ENCODE peak calls at places on chromosomes 4 and X, in five cellular contexts. Z, G, X, Y and H are unnamed samples.

GRCh38 chr4:80197132-80197573 is at the start of gene PRDM8:
- DNase-seq in Z (no peak), G (no peak), X (peak; percentile 41), Y (no peak), H (no peak)

GRCh38 chrX:118228041-118228440 is 111.4 kb upstream of the KLHL13 start:
- DNase-seq in Z (no peak), G (no peak), X (no peak), Y (no peak), H (no peak)

GRCh38 chrX:21524008-21524407 is 134.1 kb downstream of the KLHL34 start:
- DNase-seq in Z (no peak), G (no peak), X (no peak), Y (no peak), H (no peak)

GRCh38 chrX:68912113-68912980 is 83.5 kb downstream of the EFNB1 start:
- DNase-seq in Z (no peak), G (no peak), X (no peak), Y (no peak), H (no peak)

GRCh38 chr4:126708716-126709115 is 924.0 kb upstream of the INTU start:
- DNase-seq in Z (no peak), G (no peak), X (no peak), Y (no peak), H (no peak)

GRCh38 chr4:20412072-20412471 is 160.4 kb downstream of the SLIT2 start:
- DNase-seq in Z (no peak), G (no peak), X (no peak), Y (no peak), H (no peak)

GRCh38 chrX:71228063-71228642 is 5.1 kb downstream of the GJB1 start:
- DNase-seq in Z (no peak), G (no peak), X (no peak), Y (no peak), H (no peak)

GRCh38 chr4:7187297-7187592 is 5.1 kb upstream of the SORCS2 start:
- DNase-seq in Z (no peak), G (no peak), X (no peak), Y (no peak), H (no peak)

GRCh38 chr4:59695355-59696053 is 1504.6 kb upstream of the ADGRL3 start:
- DNase-seq in Z (no peak), G (no peak), X (no peak), Y (no peak), H (no peak)

GRCh38 chr4:56468097-56468422 is 643 bp downstream of the SRP72 start:
- DNase-seq in Z (no peak), G (no peak), X (peak; percentile 27), Y (peak; percentile 13), H (no peak)

GRCh38 chr4:123446791-123447474 is 50.3 kb downstream of the SPRY1 start:
- DNase-seq in Z (no peak), G (no peak), X (no peak), Y (no peak), H (no peak)

GRCh38 chr4:77023920-77024319 is 51.9 kb downstream of the CCNI start:
- DNase-seq in Z (no peak), G (no peak), X (no peak), Y (no peak), H (no peak)

GRCh38 chrX:13401724-13402123 is 81.9 kb upstream of the ATXN3L start:
- DNase-seq in Z (no peak), G (no peak), X (no peak), Y (no peak), H (no peak)

GRCh38 chr4:92305148-92305877 is 1.5 kb downstream of the GRID2 start:
- DNase-seq in Z (peak; percentile 59), G (no peak), X (peak; percentile 5), Y (peak; percentile 27), H (peak; percentile 39)

GRCh38 chr4:173346074-173346473 is 11.9 kb upstream of the HMGB2 start:
- DNase-seq in Z (no peak), G (no peak), X (no peak), Y (no peak), H (no peak)

GRCh38 chr4:88897180-88897579 is 159.8 kb downstream of the FAM13A start:
- DNase-seq in Z (no peak), G (no peak), X (no peak), Y (no peak), H (no peak)

GRCh38 chr4:177251237-177251636 is 58.4 kb upstream of the NEIL3 start:
- DNase-seq in Z (no peak), G (no peak), X (peak; percentile 8), Y (no peak), H (no peak)

GRCh38 chrX:105876658-105877057 is 54.3 kb downstream of the NRK start:
- DNase-seq in Z (no peak), G (no peak), X (no peak), Y (no peak), H (no peak)

GRCh38 chrX:149540133-149540620 is 635 bp upstream of the EOLA1 start:
- DNase-seq in Z (peak; percentile 95), G (peak; percentile 78), X (peak; percentile 82), Y (peak; percentile 70), H (peak; percentile 93)

GRCh38 chr4:114673306-114673705 is 74.7 kb downstream of the UGT8 start:
- DNase-seq in Z (no peak), G (no peak), X (no peak), Y (no peak), H (no peak)

GRCh38 chr4:104394409-104394813 is 100.3 kb downstream of the CXXC4 start:
- DNase-seq in Z (no peak), G (no peak), X (no peak), Y (no peak), H (peak; percentile 4)

GRCh38 chrX:28901637-28902036 is 314.4 kb downstream of the IL1RAPL1 start:
- DNase-seq in Z (no peak), G (no peak), X (no peak), Y (no peak), H (no peak)

GRCh38 chr4:165715211-165715610 is 157.8 kb upstream of the TLL1 start:
- DNase-seq in Z (no peak), G (no peak), X (no peak), Y (no peak), H (no peak)

GRCh38 chr4:13160906-13161305 is 323.2 kb downstream of the RAB28 start:
- DNase-seq in Z (no peak), G (no peak), X (no peak), Y (peak; percentile 81), H (no peak)

GRCh38 chrX:134171661-134172587 is 65.1 kb upstream of the CCDC160 start:
- DNase-seq in Z (peak; percentile 39), G (no peak), X (peak; percentile 56), Y (no peak), H (peak; percentile 13)

GRCh38 chr4:89296399-89296798 is 11.2 kb downstream of the GPRIN3 start:
- DNase-seq in Z (no peak), G (no peak), X (no peak), Y (no peak), H (no peak)

GRCh38 chr4:38078590-38079381 is 118.6 kb downstream of the PTTG2 start:
- DNase-seq in Z (no peak), G (no peak), X (no peak), Y (peak; percentile 47), H (no peak)

GRCh38 chr4:127656047-127656680 is 23.4 kb downstream of the INTU start:
- DNase-seq in Z (no peak), G (no peak), X (no peak), Y (no peak), H (no peak)

GRCh38 chr4:52096048-52096447 is 44.9 kb downstream of the SPATA18 start:
- DNase-seq in Z (no peak), G (no peak), X (no peak), Y (no peak), H (no peak)

GRCh38 chrX:1601051-1601767 is 9.8 kb downstream of the AKAP17A start:
- DNase-seq in Z (no peak), G (no peak), X (no peak), Y (no peak), H (no peak)

GRCh38 chr4:8035371-8035780 is 95.7 kb upstream of the AFAP1 start:
- DNase-seq in Z (no peak), G (no peak), X (peak; percentile 29), Y (peak; percentile 85), H (no peak)

GRCh38 chr4:125541836-125542235 is 227.1 kb downstream of the FAT4 start:
- DNase-seq in Z (no peak), G (no peak), X (no peak), Y (no peak), H (no peak)

GRCh38 chr4:53189011-53189410 is 176.8 kb downstream of the SCFD2 start:
- DNase-seq in Z (no peak), G (peak; percentile 44), X (no peak), Y (no peak), H (no peak)

GRCh38 chr4:121773873-121774272 is 8.9 kb upstream of the SMIM43 start:
- DNase-seq in Z (no peak), G (no peak), X (no peak), Y (no peak), H (no peak)

GRCh38 chrX:10769165-10769564 is 148.8 kb upstream of the MID1 start:
- DNase-seq in Z (no peak), G (no peak), X (no peak), Y (no peak), H (no peak)